ENCODE peak calls at places on chromosomes 3 and 15, in eight cellular contexts. K, Z, H, A, Y, V, P and B are unnamed samples.

GRCh38 chr3:31777887-31778286 is 203.2 kb downstream of the OSBPL10 start:
- DNase-seq in K (no peak), Z (no peak), H (no peak), A (no peak), Y (no peak), V (no peak), P (no peak), B (no peak)

GRCh38 chr3:193520738-193521137 is 34.0 kb downstream of the ATP13A4 start:
- DNase-seq in K (no peak), Z (peak), H (no peak), A (no peak), Y (no peak), V (no peak), P (no peak), B (no peak)

GRCh38 chr3:62761711-62762110 is 113.5 kb downstream of the CADPS start:
- DNase-seq in K (no peak), Z (no peak), H (no peak), A (no peak), Y (no peak), V (no peak), P (no peak), B (no peak)

GRCh38 chr15:98727115-98728040 is 79.0 kb downstream of the IGF1R start:
- DNase-seq in K (peak), Z (peak), H (no peak), A (peak), Y (no peak), V (peak), P (no peak), B (peak)

GRCh38 chr3:100993309-100993708 is at the start of gene ABI3BP:
- DNase-seq in K (peak), Z (no peak), H (no peak), A (peak), Y (no peak), V (peak), P (no peak), B (no peak)

GRCh38 chr3:147361671-147362420 is 44.5 kb downstream of the ZIC4 start:
- DNase-seq in K (no peak), Z (peak), H (peak), A (no peak), Y (peak), V (peak), P (no peak), B (peak)

GRCh38 chr15:66774001-66774814 is 72.2 kb downstream of the SMAD6 start:
- DNase-seq in K (peak), Z (peak), H (peak), A (peak), Y (peak), V (peak), P (peak), B (peak)

GRCh38 chr3:120438971-120439370 is 11.8 kb downstream of the FSTL1 start:
- DNase-seq in K (peak), Z (no peak), H (no peak), A (peak), Y (no peak), V (peak), P (no peak), B (no peak)

GRCh38 chr3:50466177-50466576 is 37.3 kb downstream of the CACNA2D2 start:
- DNase-seq in K (no peak), Z (no peak), H (no peak), A (no peak), Y (no peak), V (no peak), P (no peak), B (no peak)

GRCh38 chr15:37773111-37773860 is 161.2 kb upstream of the TMCO5A start:
- DNase-seq in K (no peak), Z (no peak), H (no peak), A (no peak), Y (no peak), V (peak), P (no peak), B (no peak)

GRCh38 chr3:158794936-158795518 is 6.8 kb upstream of the MFSD1 start:
- DNase-seq in K (no peak), Z (no peak), H (peak), A (no peak), Y (no peak), V (peak), P (no peak), B (no peak)

GRCh38 chr15:63469190-63469589 is 35.2 kb upstream of the USP3 start:
- DNase-seq in K (no peak), Z (no peak), H (no peak), A (no peak), Y (no peak), V (no peak), P (no peak), B (no peak)

GRCh38 chr3:71684752-71685151 is 40.5 kb downstream of the EIF4E3 start:
- DNase-seq in K (no peak), Z (no peak), H (no peak), A (peak), Y (no peak), V (peak), P (no peak), B (no peak)

GRCh38 chr15:63052128-63052826 is 9.7 kb downstream of the TPM1 start:
- DNase-seq in K (no peak), Z (no peak), H (no peak), A (no peak), Y (no peak), V (no peak), P (no peak), B (no peak)

GRCh38 chr15:28097656-28098359 is 1.3 kb downstream of the OCA2 start:
- DNase-seq in K (no peak), Z (no peak), H (no peak), A (no peak), Y (no peak), V (no peak), P (no peak), B (no peak)

GRCh38 chr15:90813796-90814192 is 54.6 kb upstream of the FURIN start:
- DNase-seq in K (no peak), Z (no peak), H (no peak), A (no peak), Y (no peak), V (no peak), P (no peak), B (no peak)

GRCh38 chr3:57745101-57745500 is 11.0 kb upstream of the SLMAP start:
- DNase-seq in K (no peak), Z (no peak), H (no peak), A (no peak), Y (no peak), V (no peak), P (no peak), B (no peak)

GRCh38 chr3:131532645-131533044 is 29.9 kb upstream of the MRPL3 start:
- DNase-seq in K (no peak), Z (no peak), H (no peak), A (no peak), Y (no peak), V (no peak), P (no peak), B (no peak)

GRCh38 chr3:131530374-131530773 is 27.6 kb upstream of the MRPL3 start:
- DNase-seq in K (no peak), Z (no peak), H (no peak), A (no peak), Y (no peak), V (no peak), P (no peak), B (no peak)

GRCh38 chr3:131530843-131531242 is 28.1 kb upstream of the MRPL3 start:
- DNase-seq in K (no peak), Z (no peak), H (no peak), A (no peak), Y (no peak), V (no peak), P (no peak), B (no peak)

GRCh38 chr3:131526801-131527347 is 24.1 kb upstream of the MRPL3 start:
- DNase-seq in K (peak), Z (no peak), H (no peak), A (peak), Y (no peak), V (peak), P (no peak), B (peak)
- TF ChIP-seq CTCF in K (no peak), Z (no peak), H (no peak), A (peak), Y (peak), V (peak), P (no peak), B (peak)

DNA sequence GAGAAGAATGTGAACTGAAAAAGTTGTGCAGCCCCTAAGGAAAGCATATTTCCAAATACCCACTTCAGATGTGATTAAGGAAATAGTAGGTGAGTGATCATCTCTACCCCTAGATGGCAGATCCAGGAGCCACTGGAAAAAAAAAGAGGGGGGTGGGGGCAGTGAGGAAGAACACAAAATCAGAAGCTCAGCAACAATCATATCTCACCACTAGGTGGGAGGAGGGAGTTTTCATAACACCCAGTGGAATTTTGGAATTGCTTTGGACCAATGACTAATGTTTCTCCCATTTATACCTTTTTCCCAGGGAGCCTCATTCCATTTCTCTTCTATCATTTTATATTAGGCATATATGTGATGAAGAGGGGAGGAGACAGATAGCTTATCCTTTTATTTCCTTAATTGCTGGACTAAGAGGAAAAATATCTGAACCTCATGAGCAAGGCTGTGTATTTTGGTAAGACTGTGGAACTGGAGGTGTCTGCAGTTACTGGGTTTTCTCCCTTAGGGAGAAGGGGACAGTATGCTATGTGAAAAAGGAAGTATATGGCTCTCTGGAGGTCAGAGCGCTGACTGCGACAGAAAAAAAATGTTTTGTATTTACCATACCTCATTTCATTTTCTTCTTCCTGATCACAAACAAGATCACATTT is 363.4 kb downstream of the GAP43 start:
- DNase-seq in K (no peak), Z (peak), H (no peak), A (no peak), Y (no peak), V (peak), P (no peak), B (no peak)
- TF ChIP-seq CTCF in K (no peak), Z (peak), H (peak), A (no peak), Y (peak), V (peak), P (no peak), B (peak)

GRCh38 chr15:76345269-76345879 is 8.8 kb downstream of the ISL2 start:
- DNase-seq in K (no peak), Z (no peak), H (no peak), A (no peak), Y (peak), V (no peak), P (no peak), B (no peak)

GRCh38 chr15:76345880-76346665 is 9.5 kb downstream of the ISL2 start:
- DNase-seq in K (no peak), Z (peak), H (no peak), A (no peak), Y (peak), V (no peak), P (peak), B (peak)

GRCh38 chr15:76347507-76348055 is 11.0 kb downstream of the ISL2 start:
- DNase-seq in K (no peak), Z (no peak), H (no peak), A (no peak), Y (no peak), V (no peak), P (no peak), B (no peak)

GRCh38 chr15:76349301-76350070 is 12.9 kb downstream of the ISL2 start:
- DNase-seq in K (no peak), Z (no peak), H (no peak), A (no peak), Y (no peak), V (no peak), P (no peak), B (no peak)

GRCh38 chr15:76346666-76347506 is 10.3 kb downstream of the ISL2 start:
- DNase-seq in K (no peak), Z (no peak), H (no peak), A (no peak), Y (peak), V (no peak), P (no peak), B (peak)
- TF ChIP-seq CTCF in K (no peak), Z (no peak), H (no peak), A (no peak), Y (no peak), V (no peak), P (no peak), B (no peak)

DNA sequence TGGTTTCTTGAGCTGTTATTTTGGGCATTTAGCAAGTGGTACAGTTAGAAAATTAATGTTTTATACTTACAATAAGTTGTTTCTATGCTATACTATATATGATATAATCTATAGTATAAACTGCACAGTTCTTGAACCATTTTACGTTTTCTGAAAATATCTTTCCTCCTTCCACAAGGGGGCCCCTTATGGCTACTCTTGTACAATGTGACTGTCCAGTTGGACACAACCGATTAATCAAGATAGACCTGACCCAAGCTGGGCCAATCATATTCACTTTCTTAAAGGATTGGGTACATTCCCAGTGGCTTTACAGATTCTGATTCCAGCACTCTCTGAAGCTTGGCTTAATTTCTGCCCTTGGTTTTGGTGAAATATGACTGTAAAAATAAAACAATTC is 953.4 kb downstream of the AGBL1 start:
- DNase-seq in K (no peak), Z (no peak), H (no peak), A (no peak), Y (no peak), V (no peak), P (no peak), B (no peak)
- TF ChIP-seq CTCF in K (no peak), Z (peak), H (no peak), A (no peak), Y (no peak), V (no peak), P (no peak), B (peak)

GRCh38 chr3:10992017-10992945 is at the start of gene SLC6A1:
- DNase-seq in K (peak), Z (no peak), H (no peak), A (peak), Y (no peak), V (no peak), P (no peak), B (no peak)
- TF ChIP-seq CTCF in K (no peak), Z (no peak), H (no peak), A (peak), Y (no peak), V (no peak), P (no peak), B (peak)